ENCODE peak calls at places on chromosomes 3 and 15, in four cellular contexts. One of them, this sample, is unnamed.

GRCh38 chr3:113626513-113627371 is 69.7 kb downstream of the USF3 start:
- DNase-seq in Right ventricle myocardium superior: peak; percentile 62
- DNase-seq in NCI-H774: peak; percentile 7
- DNase-seq in Kasumi-1: peak; percentile 92
- DNase-seq in this sample: peak; percentile 31

GRCh38 chr15:45499426-45499825 is 23.1 kb downstream of the SLC30A4 start:
- DNase-seq in Right ventricle myocardium superior: no peak
- DNase-seq in NCI-H774: no peak
- DNase-seq in Kasumi-1: no peak
- DNase-seq in this sample: no peak

GRCh38 chr3:190444576-190445145 is 5.0 kb downstream of the TMEM207 start:
- DNase-seq in Right ventricle myocardium superior: no peak
- DNase-seq in NCI-H774: no peak
- DNase-seq in Kasumi-1: no peak
- DNase-seq in this sample: no peak

GRCh38 chr3:172383306-172383796 is 64.9 kb downstream of the GHSR start:
- DNase-seq in Right ventricle myocardium superior: no peak
- DNase-seq in NCI-H774: no peak
- DNase-seq in Kasumi-1: no peak
- DNase-seq in this sample: no peak

GRCh38 chr15:56988219-56988618 is 69.8 kb downstream of the TCF12 start:
- DNase-seq in Right ventricle myocardium superior: no peak
- DNase-seq in NCI-H774: no peak
- DNase-seq in Kasumi-1: no peak
- DNase-seq in this sample: no peak

GRCh38 chr15:26632500-26632899 is 140.4 kb downstream of the GABRB3 start:
- DNase-seq in Right ventricle myocardium superior: no peak
- DNase-seq in NCI-H774: no peak
- DNase-seq in Kasumi-1: no peak
- DNase-seq in this sample: no peak

GRCh38 chr3:38137615-38138346 is 680 bp upstream of the MYD88 start:
- DNase-seq in Right ventricle myocardium superior: no peak
- DNase-seq in NCI-H774: no peak
- DNase-seq in Kasumi-1: no peak
- DNase-seq in this sample: no peak

GRCh38 chr15:65042776-65043322 is 2.3 kb upstream of the SLC51B start:
- DNase-seq in Right ventricle myocardium superior: no peak
- DNase-seq in NCI-H774: no peak
- DNase-seq in Kasumi-1: no peak
- DNase-seq in this sample: no peak

GRCh38 chr3:141366285-141367037 is 1.8 kb upstream of the ZBTB38 start:
- DNase-seq in Right ventricle myocardium superior: no peak
- DNase-seq in NCI-H774: no peak
- DNase-seq in Kasumi-1: no peak
- DNase-seq in this sample: peak; percentile 67

GRCh38 chr3:101637461-101637860 is 39.5 kb downstream of the ZBTB11 start:
- DNase-seq in Right ventricle myocardium superior: no peak
- DNase-seq in NCI-H774: no peak
- DNase-seq in Kasumi-1: no peak
- DNase-seq in this sample: no peak

GRCh38 chr15:83300826-83301225 is 16.4 kb upstream of the BNC1 start:
- DNase-seq in Right ventricle myocardium superior: no peak
- DNase-seq in NCI-H774: no peak
- DNase-seq in Kasumi-1: no peak
- DNase-seq in this sample: no peak

GRCh38 chr3:50322386-50323091 is at the start of gene HYAL2:
- DNase-seq in Right ventricle myocardium superior: peak; percentile 84
- DNase-seq in NCI-H774: no peak
- DNase-seq in Kasumi-1: no peak
- DNase-seq in this sample: no peak

GRCh38 chr3:170437151-170437550 is 18.5 kb downstream of the CLDN11 start:
- DNase-seq in Right ventricle myocardium superior: no peak
- DNase-seq in NCI-H774: no peak
- DNase-seq in Kasumi-1: no peak
- DNase-seq in this sample: no peak

GRCh38 chr3:121018917-121019321 is 110.9 kb downstream of the STXBP5L start:
- DNase-seq in Right ventricle myocardium superior: no peak
- DNase-seq in NCI-H774: no peak
- DNase-seq in Kasumi-1: no peak
- DNase-seq in this sample: no peak

GRCh38 chr3:52222319-52223221 is 2.9 kb downstream of the TLR9 start:
- DNase-seq in Right ventricle myocardium superior: no peak
- DNase-seq in NCI-H774: no peak
- DNase-seq in Kasumi-1: no peak
- DNase-seq in this sample: no peak

GRCh38 chr15:74235962-74236361 is at the start of gene CCDC33:
- DNase-seq in Right ventricle myocardium superior: no peak
- DNase-seq in NCI-H774: peak; percentile 93
- DNase-seq in Kasumi-1: peak; percentile 50
- DNase-seq in this sample: no peak

GRCh38 chr3:170907519-170908234 is 760 bp downstream of the EIF5A2 start:
- DNase-seq in Right ventricle myocardium superior: peak; percentile 39
- DNase-seq in NCI-H774: no peak
- DNase-seq in Kasumi-1: no peak
- DNase-seq in this sample: peak; percentile 48

GRCh38 chr3:141402476-141403171 is 34.3 kb downstream of the ZBTB38 start:
- DNase-seq in Right ventricle myocardium superior: peak; percentile 86
- DNase-seq in NCI-H774: no peak
- DNase-seq in Kasumi-1: peak; percentile 7
- DNase-seq in this sample: peak; percentile 52

GRCh38 chr15:82933576-82933975 is 18.9 kb downstream of the HOMER2 start:
- DNase-seq in Right ventricle myocardium superior: no peak
- DNase-seq in NCI-H774: no peak
- DNase-seq in Kasumi-1: no peak
- DNase-seq in this sample: no peak

This sample was measured in Caki2.